ENCODE peak calls at places on chromosomes 7 and 10, in nine cellular contexts. T is body of pancreas, W is heart right ventricle, A is MCF 10A, G is pancreas, P is kidney epithelial cell, O is fibroblast of mammary gland, N is choroid plexus epithelial cell, Z is sigmoid colon. Y is an unnamed sample.

GRCh38 chr7:99997545-99998137 is 17.8 kb upstream of the ZKSCAN1 start:
- DNase-seq in T (peak), W (peak), A (no peak), G (peak), P (no peak), O (peak), N (peak), Z (peak), Y (peak)

GRCh38 chr7:130902755-130903357 is 168.8 kb upstream of the KLF14 start:
- DNase-seq in T (no peak), W (no peak), A (no peak), G (no peak), P (no peak), O (no peak), N (no peak), Z (no peak), Y (no peak)

GRCh38 chr10:69383485-69384089 is 33.1 kb downstream of the TACR2 start:
- DNase-seq in T (no peak), W (no peak), A (no peak), G (no peak), P (no peak), O (peak), N (peak), Z (no peak), Y (no peak)

GRCh38 chr7:45001138-45001694 is 1.2 kb downstream of the CCM2 start:
- DNase-seq in T (peak), W (no peak), A (peak), G (peak), P (no peak), O (peak), N (no peak), Z (peak), Y (peak)

GRCh38 chr7:121924273-121925184 is 51.6 kb downstream of the PTPRZ1 start:
- DNase-seq in T (no peak), W (no peak), A (no peak), G (no peak), P (no peak), O (no peak), N (no peak), Z (no peak), Y (no peak)

GRCh38 chr7:79287976-79288375 is 165.5 kb downstream of the MAGI2 start:
- DNase-seq in T (no peak), W (no peak), A (no peak), G (no peak), P (no peak), O (peak), N (peak), Z (no peak), Y (no peak)

GRCh38 chr7:39187130-39187529 is 209.4 kb downstream of the POU6F2 start:
- DNase-seq in T (no peak), W (no peak), A (no peak), G (no peak), P (no peak), O (no peak), N (no peak), Z (no peak), Y (no peak)

GRCh38 chr7:42691030-42691639 is 220.7 kb downstream of the C7orf25 start:
- DNase-seq in T (no peak), W (no peak), A (peak), G (no peak), P (peak), O (peak), N (peak), Z (no peak), Y (no peak)

GRCh38 chr7:43701502-43701859 is 27.8 kb downstream of the COA1 start:
- DNase-seq in T (no peak), W (no peak), A (no peak), G (no peak), P (no peak), O (no peak), N (no peak), Z (no peak), Y (no peak)

GRCh38 chr7:143279186-143280098 is 5.3 kb upstream of the TMEM139 start:
- DNase-seq in T (no peak), W (peak), A (peak), G (no peak), P (peak), O (peak), N (peak), Z (no peak), Y (no peak)

GRCh38 chr10:49054753-49055152 is 60.6 kb downstream of the VSTM4 start:
- DNase-seq in T (no peak), W (no peak), A (no peak), G (no peak), P (no peak), O (no peak), N (no peak), Z (no peak), Y (no peak)

GRCh38 chr7:94424336-94424735 is 29.6 kb downstream of the COL1A2 start:
- DNase-seq in T (no peak), W (no peak), A (no peak), G (no peak), P (no peak), O (no peak), N (no peak), Z (no peak), Y (no peak)

GRCh38 chr7:77453531-77453930 is 37.4 kb upstream of the GSAP start:
- DNase-seq in T (no peak), W (no peak), A (peak), G (no peak), P (no peak), O (peak), N (peak), Z (no peak), Y (no peak)

GRCh38 chr7:118054529-118054928 is 129.4 kb upstream of the LSM8 start:
- DNase-seq in T (no peak), W (no peak), A (no peak), G (no peak), P (no peak), O (no peak), N (no peak), Z (no peak), Y (no peak)

GRCh38 chr10:100879741-100880360 is 32.9 kb upstream of the SLF2 start:
- DNase-seq in T (no peak), W (no peak), A (no peak), G (no peak), P (no peak), O (no peak), N (no peak), Z (no peak), Y (no peak)
- TF ChIP-seq CTCF in T (no peak), W (no peak), A (no peak), G (no peak), P (peak), O (no peak), N (no peak), Z (no peak), Y (no peak)

GRCh38 chr10:117004238-117004626 is 755 bp downstream of the SHTN1 start:
- DNase-seq in T (no peak), W (no peak), A (no peak), G (no peak), P (no peak), O (peak), N (no peak), Z (no peak), Y (no peak)

GRCh38 chr10:117007080-117007479 is 2.1 kb upstream of the SHTN1 start:
- DNase-seq in T (no peak), W (no peak), A (peak), G (no peak), P (peak), O (peak), N (peak), Z (no peak), Y (no peak)

GRCh38 chr10:117004627-117005453 is at the start of gene SHTN1:
- DNase-seq in T (peak), W (peak), A (peak), G (peak), P (peak), O (peak), N (peak), Z (peak), Y (peak)

GRCh38 chr10:117003336-117003735 is 1.7 kb downstream of the SHTN1 start:
- DNase-seq in T (no peak), W (no peak), A (peak), G (no peak), P (no peak), O (no peak), N (no peak), Z (no peak), Y (no peak)

DNA sequence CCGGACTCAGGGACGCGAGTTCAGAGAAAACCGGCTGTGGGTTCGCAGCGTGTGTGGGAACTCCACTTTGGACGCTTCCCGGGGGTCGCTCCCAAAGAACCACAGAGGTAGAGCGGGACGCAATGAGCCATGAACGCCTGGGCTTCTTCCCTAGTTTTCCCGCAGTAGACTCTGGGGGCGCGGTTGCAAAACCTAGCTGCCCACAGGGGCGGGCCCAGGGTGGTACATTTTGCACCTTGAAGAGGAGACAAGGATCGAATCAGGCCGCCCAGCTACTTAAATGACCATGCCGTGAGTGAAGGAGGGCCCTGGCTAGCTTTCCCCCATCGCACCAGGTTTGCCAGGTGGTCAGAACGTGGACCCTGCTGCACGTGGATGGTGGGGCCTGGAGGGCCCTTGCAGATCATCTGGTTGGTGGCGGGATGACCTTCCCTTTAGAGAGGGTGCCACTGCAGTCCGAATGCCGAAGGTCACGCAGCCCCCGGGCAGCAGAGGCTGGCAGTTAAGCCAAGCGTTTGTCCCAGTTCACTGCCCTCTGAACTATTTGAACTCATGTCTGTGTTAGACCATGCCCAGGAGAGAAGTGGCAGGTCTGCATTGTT is 568 bp upstream of the SHTN1 start:
- DNase-seq in T (peak), W (no peak), A (no peak), G (no peak), P (no peak), O (no peak), N (peak), Z (no peak), Y (no peak)
- TF ChIP-seq CTCF in T (no peak), W (no peak), A (no peak), G (no peak), P (peak), O (no peak), N (peak), Z (no peak), Y (no peak)

GRCh38 chr7:140446467-140446866 is 32.8 kb downstream of the MKRN1 start:
- DNase-seq in T (no peak), W (no peak), A (no peak), G (no peak), P (no peak), O (no peak), N (no peak), Z (peak), Y (peak)
- TF ChIP-seq CTCF in T (no peak), W (no peak), A (no peak), G (no peak), P (no peak), O (no peak), N (no peak), Z (no peak), Y (no peak)

GRCh38 chr7:149489391-149490024 is 8.1 kb downstream of the ZNF746 start:
- DNase-seq in T (no peak), W (no peak), A (peak), G (no peak), P (no peak), O (peak), N (no peak), Z (no peak), Y (no peak)
- TF ChIP-seq CTCF in T (no peak), W (peak), A (peak), G (no peak), P (peak), O (peak), N (peak), Z (no peak), Y (peak)

GRCh38 chr10:92079003-92079402 is 155.4 kb downstream of the BTAF1 start:
- DNase-seq in T (no peak), W (no peak), A (no peak), G (no peak), P (no peak), O (no peak), N (no peak), Z (no peak), Y (no peak)

GRCh38 chr10:92082583-92083280 is 159.2 kb downstream of the BTAF1 start:
- DNase-seq in T (no peak), W (no peak), A (peak), G (no peak), P (no peak), O (no peak), N (peak), Z (no peak), Y (no peak)

GRCh38 chr10:92080244-92080643 is 156.7 kb downstream of the BTAF1 start:
- DNase-seq in T (no peak), W (no peak), A (no peak), G (no peak), P (no peak), O (no peak), N (no peak), Z (no peak), Y (no peak)

GRCh38 chr10:92076722-92077121 is 153.2 kb downstream of the BTAF1 start:
- DNase-seq in T (no peak), W (no peak), A (no peak), G (no peak), P (no peak), O (no peak), N (no peak), Z (no peak), Y (no peak)

DNA sequence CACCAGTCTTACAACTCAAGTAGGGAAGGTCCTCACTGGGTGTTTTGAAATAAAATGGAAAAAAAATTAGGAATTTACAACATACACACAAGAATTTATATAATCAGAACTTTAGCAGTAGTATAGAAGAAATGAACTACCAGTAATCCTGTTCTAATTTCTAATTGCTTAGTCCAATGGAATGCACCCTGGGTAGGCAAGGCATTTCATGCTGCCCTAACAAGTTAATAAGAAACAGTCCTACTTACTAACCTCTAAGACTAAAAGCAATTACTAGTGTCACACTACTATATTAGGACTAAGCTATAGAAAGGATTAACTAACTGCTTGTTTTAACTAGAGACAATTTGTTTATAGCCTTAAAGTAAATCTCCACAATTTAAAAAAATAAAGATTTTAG is 158.1 kb downstream of the BTAF1 start:
- DNase-seq in T (no peak), W (no peak), A (no peak), G (no peak), P (peak), O (peak), N (no peak), Z (no peak), Y (no peak)
- TF ChIP-seq CTCF in T (no peak), W (no peak), A (no peak), G (no peak), P (no peak), O (no peak), N (no peak), Z (no peak), Y (no peak)

GRCh38 chr10:15262036-15262713 is 93.7 kb upstream of the NMT2 start:
- DNase-seq in T (peak), W (peak), A (peak), G (peak), P (no peak), O (peak), N (peak), Z (peak), Y (no peak)
- TF ChIP-seq CTCF in T (peak), W (peak), A (peak), G (peak), P (peak), O (peak), N (peak), Z (peak), Y (peak)

Y was measured in upper lobe of right lung.